ENCODE peak calls at places on chromosomes 4 and X, in five cellular contexts. Q, A, D, U and K are unnamed samples.

GRCh38 chr4:54527532-54527931 is 130.2 kb upstream of the KIT start:
- DNase-seq in Q (no peak), A (no peak), D (no peak), U (no peak), K (no peak)

GRCh38 chr4:173057906-173058305 is 110.7 kb upstream of the GALNT7 start:
- DNase-seq in Q (no peak), A (no peak), D (no peak), U (no peak), K (no peak)

GRCh38 chrX:133921764-133922389 is 63.5 kb downstream of the GPC3 start:
- DNase-seq in Q (no peak), A (peak; percentile 44), D (peak; percentile 50), U (no peak), K (peak; percentile 24)

GRCh38 chr4:39341075-39341725 is 25.0 kb downstream of the RFC1 start:
- DNase-seq in Q (no peak), A (no peak), D (no peak), U (no peak), K (no peak)

GRCh38 chr4:24795666-24796381 is 451 bp downstream of the SOD3 start:
- DNase-seq in Q (no peak), A (no peak), D (no peak), U (no peak), K (no peak)

GRCh38 chr4:104942990-104943758 is 203.5 kb upstream of the TET2 start:
- DNase-seq in Q (no peak), A (no peak), D (no peak), U (no peak), K (no peak)

GRCh38 chrX:48761674-48762471 is at the start of gene GLOD5:
- DNase-seq in Q (no peak), A (peak; percentile 58), D (peak; percentile 35), U (no peak), K (peak; percentile 23)

GRCh38 chrX:71177327-71177726 is 32.7 kb downstream of the NLGN3 start:
- DNase-seq in Q (no peak), A (no peak), D (no peak), U (no peak), K (no peak)

GRCh38 chr4:30768278-30768677 is 48.1 kb downstream of the PCDH7 start:
- DNase-seq in Q (no peak), A (no peak), D (no peak), U (no peak), K (no peak)

GRCh38 chrX:43566170-43566569 is 89.9 kb upstream of the MAOA start:
- DNase-seq in Q (no peak), A (no peak), D (no peak), U (no peak), K (no peak)

GRCh38 chr4:113539408-113539807 is 222.1 kb downstream of the CAMK2D start:
- DNase-seq in Q (no peak), A (peak; percentile 47), D (peak; percentile 31), U (no peak), K (no peak)

GRCh38 chr4:107470173-107470572 is 249.9 kb downstream of the PAPSS1 start:
- DNase-seq in Q (no peak), A (no peak), D (no peak), U (no peak), K (no peak)

GRCh38 chr4:155415662-155416061 is 38.9 kb upstream of the MAP9 start:
- DNase-seq in Q (no peak), A (no peak), D (no peak), U (no peak), K (no peak)